ENCODE peak calls at places on chromosomes 12 and 14, in five cellular contexts. E, U, V, F and W are unnamed samples.

GRCh38 chr12:99121476-99121965 is 476.4 kb downstream of the APAF1 start:
- DNase-seq in E (no peak), U (no peak), V (no peak), F (no peak), W (no peak)

GRCh38 chr12:18057051-18057450 is 32.9 kb downstream of the RERGL start:
- DNase-seq in E (no peak), U (no peak), V (no peak), F (no peak), W (no peak)

GRCh38 chr12:42325776-42326465 is at the start of the genes PPHLN1 and ZCRB1:
- DNase-seq in E (peak), U (peak), V (peak), F (peak), W (peak)

GRCh38 chr12:107622005-107622404 is 63.6 kb upstream of the PWP1 start:
- DNase-seq in E (no peak), U (no peak), V (peak), F (no peak), W (no peak)

GRCh38 chr14:89384636-89385035 is 32.4 kb downstream of the FOXN3 start:
- DNase-seq in E (no peak), U (no peak), V (no peak), F (no peak), W (no peak)

GRCh38 chr14:75162631-75163030 is 13.8 kb downstream of the TMED10 start:
- DNase-seq in E (no peak), U (no peak), V (no peak), F (no peak), W (no peak)

GRCh38 chr12:114479831-114480230 is 73.9 kb upstream of the TBX5 start:
- DNase-seq in E (no peak), U (no peak), V (no peak), F (no peak), W (no peak)

GRCh38 chr14:101000711-101001110 is 97.2 kb upstream of the RTL1 start:
- DNase-seq in E (no peak), U (no peak), V (no peak), F (no peak), W (no peak)

GRCh38 chr14:94378527-94379290 is 9.7 kb downstream of the SERPINA1 start:
- DNase-seq in E (no peak), U (no peak), V (no peak), F (no peak), W (no peak)

GRCh38 chr12:16555630-16556029 is 50.3 kb downstream of the LMO3 start:
- DNase-seq in E (no peak), U (peak), V (no peak), F (no peak), W (peak)

GRCh38 chr14:58796201-58796600 is 158.4 kb downstream of the DACT1 start:
- DNase-seq in E (no peak), U (no peak), V (no peak), F (no peak), W (no peak)

GRCh38 chr12:100899301-100899700 is 104.7 kb downstream of the ANO4 start:
- DNase-seq in E (no peak), U (no peak), V (no peak), F (no peak), W (no peak)

GRCh38 chr14:50874842-50875241 is 3.0 kb downstream of the ABHD12B start:
- DNase-seq in E (no peak), U (no peak), V (no peak), F (no peak), W (no peak)

GRCh38 chr12:105378821-105379400 is 48.4 kb downstream of the C12orf75 start:
- DNase-seq in E (no peak), U (peak), V (peak), F (no peak), W (no peak)

GRCh38 chr12:69052613-69053408 is 119.8 kb upstream of the CPM start:
- DNase-seq in E (no peak), U (peak), V (peak), F (no peak), W (peak)

GRCh38 chr14:57737598-57737997 is 128.3 kb downstream of the SLC35F4 start:
- DNase-seq in E (no peak), U (no peak), V (no peak), F (no peak), W (no peak)

GRCh38 chr14:68281497-68281896 is 461.9 kb downstream of the RAD51B start:
- DNase-seq in E (no peak), U (no peak), V (no peak), F (no peak), W (no peak)

GRCh38 chr12:84689638-84690037 is 223.0 kb downstream of the SLC6A15 start:
- DNase-seq in E (no peak), U (no peak), V (no peak), F (no peak), W (no peak)

GRCh38 chr12:6553051-6553868 is 2.6 kb downstream of the IFFO1 start:
- DNase-seq in E (no peak), U (peak), V (no peak), F (peak), W (no peak)

GRCh38 chr14:21476526-21476924 is 234 bp downstream of the RAB2B start:
- DNase-seq in E (peak), U (no peak), V (no peak), F (peak), W (peak)

GRCh38 chr14:39351708-39352107 is 80.5 kb downstream of the FBXO33 start:
- DNase-seq in E (no peak), U (peak), V (no peak), F (no peak), W (no peak)

GRCh38 chr12:124527861-124528561 is 39.4 kb downstream of the NCOR2 start:
- DNase-seq in E (no peak), U (no peak), V (no peak), F (peak), W (no peak)

GRCh38 chr14:64572721-64573508 is 23.2 kb downstream of the PPP1R36 start:
- DNase-seq in E (no peak), U (peak), V (no peak), F (no peak), W (no peak)

GRCh38 chr12:56086096-56086495 is 6.1 kb downstream of the ERBB3 start:
- DNase-seq in E (peak), U (no peak), V (no peak), F (no peak), W (peak)

GRCh38 chr14:80942158-80942738 is 710 bp upstream of the CEP128 start:
- DNase-seq in E (no peak), U (no peak), V (no peak), F (no peak), W (no peak)

GRCh38 chr14:67999290-67999689 is 179.7 kb downstream of the RAD51B start:
- DNase-seq in E (no peak), U (peak), V (no peak), F (no peak), W (no peak)

GRCh38 chr14:70857499-70857895 is 48.2 kb upstream of the MAP3K9 start:
- DNase-seq in E (no peak), U (no peak), V (no peak), F (no peak), W (no peak)

GRCh38 chr12:14394317-14395058 is 29.0 kb downstream of the ATF7IP start:
- DNase-seq in E (peak), U (peak), V (peak), F (no peak), W (peak)

GRCh38 chr12:50732591-50732990 is 31.3 kb upstream of the ATF1 start:
- DNase-seq in E (no peak), U (peak), V (peak), F (no peak), W (peak)

GRCh38 chr12:123094349-123095073 is 56.4 kb downstream of the PITPNM2 start:
- DNase-seq in E (peak), U (peak), V (peak), F (peak), W (peak)

GRCh38 chr12:133129368-133130037 is 571 bp downstream of the ZNF891 start:
- DNase-seq in E (no peak), U (peak), V (no peak), F (no peak), W (peak)

GRCh38 chr12:132635076-132635955 is 16.7 kb downstream of the P2RX2 start:
- DNase-seq in E (no peak), U (no peak), V (no peak), F (no peak), W (no peak)

GRCh38 chr12:77540097-77540496 is 290.6 kb upstream of the NAV3 start:
- DNase-seq in E (no peak), U (no peak), V (no peak), F (no peak), W (no peak)
- TF ChIP-seq CTCF in E (no peak), U (peak), V (no peak), F (no peak), W (no peak)

GRCh38 chr14:105474478-105475268 is at the start of gene CRIP2:
- DNase-seq in E (no peak), U (no peak), V (peak), F (peak), W (peak)
- H3K27ac ChIP-seq in E (peak), U (peak), V (peak), F (peak), W (peak)

GRCh38 chr12:102024765-102025164 is 37.0 kb downstream of the WASHC3 start:
- DNase-seq in E (no peak), U (peak), V (no peak), F (no peak), W (no peak)
- TF ChIP-seq CTCF in E (no peak), U (no peak), V (no peak), F (no peak), W (no peak)

DNA sequence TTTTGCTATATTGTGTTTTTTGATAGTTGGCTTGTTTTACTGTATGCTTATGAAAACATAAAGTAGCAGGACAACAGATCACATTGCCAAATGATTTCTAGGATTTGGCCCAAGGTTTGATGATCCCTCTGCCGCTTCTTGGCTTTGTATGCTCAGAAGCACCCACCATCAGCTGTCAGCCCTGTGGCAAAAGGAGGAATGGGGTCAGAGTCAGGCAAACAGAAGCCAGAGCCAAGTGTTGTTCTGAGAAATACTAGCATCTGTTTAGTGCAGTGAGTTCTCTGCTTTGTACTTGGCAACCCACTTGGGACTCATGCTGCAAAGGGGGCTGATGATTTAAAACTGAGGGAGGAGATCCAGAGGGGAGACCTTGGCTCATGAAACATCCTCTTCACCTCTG is 152.2 kb downstream of the PDE3A start:
- DNase-seq in E (no peak), U (no peak), V (no peak), F (no peak), W (no peak)
- H3K27ac ChIP-seq in E (no peak), U (no peak), V (no peak), F (peak), W (no peak)

DNA sequence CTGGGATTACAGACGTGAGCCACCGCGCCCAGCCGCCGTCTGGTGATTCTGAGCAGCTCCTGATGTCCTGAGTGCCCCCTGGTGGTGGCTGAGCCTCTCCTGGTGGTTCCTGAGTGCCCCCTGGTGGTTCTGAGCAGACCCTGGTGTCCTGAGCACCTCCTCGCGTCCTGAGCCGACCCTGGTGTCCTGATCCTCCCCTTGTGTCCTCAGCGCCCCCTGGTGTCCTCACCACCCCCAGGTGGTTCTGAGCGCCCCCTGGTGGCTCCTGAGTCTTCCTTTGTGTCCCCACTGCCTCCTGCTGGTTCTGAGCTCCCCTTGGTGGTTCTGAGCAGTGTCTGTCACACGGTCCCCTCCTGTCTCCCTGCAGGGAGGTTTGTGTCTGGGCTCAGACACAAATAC is 1304.9 kb downstream of the TMEM121 start:
- DNase-seq in E (no peak), U (no peak), V (peak), F (no peak), W (no peak)
- TF ChIP-seq CTCF in E (no peak), U (no peak), V (no peak), F (no peak), W (no peak)

DNA sequence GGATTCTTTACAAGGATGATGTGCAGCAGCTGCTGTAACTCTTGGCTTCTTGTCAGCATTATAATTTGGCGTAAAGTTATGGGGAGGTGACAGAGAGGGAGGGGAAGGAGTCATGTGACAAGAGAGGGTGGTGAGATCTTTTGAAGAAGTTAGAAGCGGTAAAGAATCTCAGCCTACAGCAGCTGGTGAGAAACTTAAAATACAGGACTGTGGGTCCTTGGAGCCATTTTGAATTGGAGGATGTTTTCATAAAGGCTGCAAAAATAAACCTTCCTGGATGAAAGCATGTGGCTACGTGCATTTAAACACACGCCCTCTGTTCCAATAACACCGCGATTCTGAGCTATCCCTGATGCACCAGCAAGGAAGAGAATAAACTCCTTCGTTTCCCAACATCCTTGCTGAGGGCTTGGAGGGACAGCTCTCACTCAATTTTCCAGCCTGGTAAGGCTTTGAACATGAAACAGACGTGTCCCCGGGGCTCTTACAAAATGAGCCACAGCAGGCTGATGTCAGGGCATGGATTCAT is 133.7 kb downstream of the TMEM30B start:
- DNase-seq in E (no peak), U (peak), V (no peak), F (no peak), W (no peak)
- H3K27ac ChIP-seq in E (no peak), U (peak), V (no peak), F (peak), W (peak)

DNA sequence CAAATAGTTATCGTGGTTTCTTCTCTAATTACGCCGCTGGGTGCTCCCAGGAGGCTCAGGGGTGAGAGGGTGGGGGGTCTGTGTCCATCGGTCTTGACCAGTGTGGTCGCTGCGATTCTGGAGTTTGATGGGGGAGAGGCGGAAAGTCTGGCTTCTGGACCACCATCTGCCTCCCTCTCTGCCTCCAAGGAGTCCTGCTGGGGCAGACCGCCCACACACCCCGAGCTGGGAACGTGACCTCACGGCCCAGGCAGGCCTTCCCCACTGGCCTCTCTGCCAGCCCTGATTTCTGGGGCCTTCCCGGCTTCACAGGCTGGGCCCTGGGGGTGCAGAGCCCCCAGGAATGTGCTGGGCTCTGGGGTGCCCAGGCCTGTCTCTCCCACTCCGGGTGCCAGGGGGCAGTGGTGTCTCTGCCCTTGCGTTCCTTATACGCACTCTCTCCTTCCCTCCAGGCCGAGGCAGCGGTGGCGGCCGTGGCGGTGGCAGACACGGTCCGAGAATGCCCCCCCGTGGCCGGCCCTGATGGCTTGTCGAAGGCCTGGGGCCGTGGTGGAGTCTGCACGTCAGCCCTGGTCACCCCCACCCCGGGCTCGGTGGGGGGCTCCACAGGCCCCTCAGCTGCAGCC is 19.0 kb downstream of the KIF26A start:
- DNase-seq in E (no peak), U (no peak), V (no peak), F (no peak), W (no peak)
- TF ChIP-seq CTCF in E (no peak), U (no peak), V (no peak), F (no peak), W (no peak)